ENCODE peak calls at places on chromosome 17, in seven cellular contexts. V is KG1; H is adrenal gland; J is hepatic stellate cell; Z is stimulated activated CD4-positive, alpha-beta T cell treated with anti-CD3 and anti-CD28 coated beads, Interleukin-1b, Interleukin-23, amount 100 ng/mL, for 24 hours; X is GM04504; T is AG08395. D is an unnamed sample.

GRCh38 chr17:1365445-1366039 is 34.5 kb downstream of the YWHAE start:
- DNase-seq in V (no peak), H (peak; percentile 85), J (peak; percentile 67), Z (peak; percentile 32), X (peak; percentile 58), T (peak; percentile 71), D (peak; percentile 89)

GRCh38 chr17:17757391-17757791 is 76.1 kb downstream of the RAI1 start:
- DNase-seq in V (peak; percentile 36), H (no peak), J (no peak), Z (no peak), X (no peak), T (no peak), D (no peak)

GRCh38 chr17:60439501-60439900 is 17.2 kb downstream of the CHCT1 start:
- DNase-seq in V (no peak), H (no peak), J (peak; percentile 45), Z (no peak), X (no peak), T (peak; percentile 31), D (no peak)

GRCh38 chr17:32783602-32784001 is 93.3 kb downstream of the MYO1D start:
- DNase-seq in V (peak; percentile 19), H (no peak), J (peak; percentile 35), Z (no peak), X (peak; percentile 41), T (peak; percentile 59), D (peak; percentile 33)

GRCh38 chr17:68456529-68457167 is 648 bp downstream of the WIPI1 start:
- DNase-seq in V (no peak), H (peak; percentile 93), J (peak; percentile 73), Z (no peak), X (peak; percentile 85), T (peak; percentile 83), D (peak; percentile 90)

GRCh38 chr17:4497101-4497824 is 1.4 kb upstream of the SPNS2 start:
- DNase-seq in V (no peak), H (no peak), J (no peak), Z (no peak), X (no peak), T (peak; percentile 21), D (peak; percentile 43)

GRCh38 chr17:8149419-8150193 is 2.6 kb downstream of the PER1 start:
- DNase-seq in V (no peak), H (peak; percentile 66), J (no peak), Z (no peak), X (no peak), T (no peak), D (no peak)

GRCh38 chr17:53150101-53150698 is 672.5 kb upstream of the KIF2B start:
- DNase-seq in V (no peak), H (no peak), J (no peak), Z (no peak), X (no peak), T (no peak), D (no peak)

GRCh38 chr17:74466111-74466784 is at the start of gene CD300A:
- DNase-seq in V (peak; percentile 75), H (peak; percentile 71), J (no peak), Z (no peak), X (no peak), T (no peak), D (no peak)

D was measured in foreskin fibroblast.